ENCODE peak calls at places on chromosomes 7 and 10, in four cellular contexts. S, C, Y and U are unnamed samples. For H3K27me3 and H3K9me3, the result is how much of the 10 kb centered on the place peaks cover.

GRCh38 chr10:84176351-84176750 is 2.8 kb downstream of the GPR15LG start:
- DNase-seq in S (no peak), C (no peak), Y (no peak), U (no peak)

GRCh38 chr10:9302142-9302746 is 1247.8 kb downstream of the GATA3 start:
- DNase-seq in S (peak), C (no peak), Y (peak), U (no peak)

GRCh38 chr7:134991469-134992339 is 5.4 kb downstream of the AGBL3 start:
- DNase-seq in S (no peak), C (no peak), Y (peak), U (no peak)

GRCh38 chr7:90239050-90239449 is 5.9 kb upstream of the CFAP69 start:
- DNase-seq in S (no peak), C (no peak), Y (no peak), U (no peak)

GRCh38 chr10:21528452-21529235 is 3.2 kb upstream of the SKIDA1 start:
- DNase-seq in S (no peak), C (no peak), Y (peak), U (no peak)

GRCh38 chr7:81268551-81268950 is 349.7 kb upstream of the SEMA3C start:
- DNase-seq in S (peak), C (no peak), Y (peak), U (no peak)

GRCh38 chr10:131681122-131681521 is 219.7 kb upstream of the PPP2R2D start:
- DNase-seq in S (no peak), C (no peak), Y (no peak), U (no peak)

GRCh38 chr10:31698169-31698890 is 230.3 kb downstream of the ARHGAP12 start:
- DNase-seq in S (peak), C (no peak), Y (peak), U (peak)

GRCh38 chr10:130926442-130926841 is 385.1 kb downstream of the TCERG1L start:
- DNase-seq in S (no peak), C (no peak), Y (no peak), U (no peak)

GRCh38 chr7:95545007-95545615 is 51.2 kb downstream of the PDK4 start:
- DNase-seq in S (peak), C (no peak), Y (peak), U (peak)

GRCh38 chr10:114379631-114380041 is 24.7 kb downstream of the AFAP1L2 start:
- DNase-seq in S (no peak), C (no peak), Y (peak), U (peak)

GRCh38 chr10:111177379-111177778 is 100.5 kb downstream of the ADRA2A start:
- DNase-seq in S (no peak), C (no peak), Y (no peak), U (no peak)

GRCh38 chr10:123287594-123288247 is 133.5 kb downstream of the BUB3 start:
- DNase-seq in S (peak), C (no peak), Y (peak), U (peak)

GRCh38 chr7:33869176-33869575 is 36.2 kb upstream of the BMPER start:
- DNase-seq in S (no peak), C (no peak), Y (no peak), U (no peak)

GRCh38 chr10:4120454-4120853 is 335.4 kb upstream of the KLF6 start:
- DNase-seq in S (no peak), C (peak), Y (no peak), U (no peak)

GRCh38 chr10:84727398-84727797 is 399.0 kb downstream of the CCSER2 start:
- DNase-seq in S (no peak), C (no peak), Y (no peak), U (no peak)

GRCh38 chr7:55128693-55129394 is 110.0 kb downstream of the EGFR start:
- DNase-seq in S (peak), C (no peak), Y (peak), U (no peak)

GRCh38 chr7:151992375-151992774 is 33.1 kb upstream of the GALNT11 start:
- DNase-seq in S (no peak), C (peak), Y (peak), U (peak)

GRCh38 chr10:110666673-110667072 is 22.5 kb downstream of the RBM20 start:
- DNase-seq in S (no peak), C (no peak), Y (no peak), U (no peak)

GRCh38 chr10:15188629-15189028 is 20.1 kb upstream of the NMT2 start:
- DNase-seq in S (no peak), C (no peak), Y (no peak), U (no peak)

GRCh38 chr10:94224656-94225055 is 138.1 kb downstream of the NOC3L start:
- DNase-seq in S (peak), C (no peak), Y (peak), U (peak)

GRCh38 chr7:91342402-91342801 is 78.2 kb downstream of the FZD1 start:
- DNase-seq in S (no peak), C (no peak), Y (no peak), U (no peak)

GRCh38 chr10:84095821-84096497 is 43.4 kb upstream of the GHITM start:
- DNase-seq in S (no peak), C (no peak), Y (peak), U (no peak)

GRCh38 chr7:101998904-101999236 is 181.4 kb downstream of the CUX1 start:
- DNase-seq in S (no peak), C (no peak), Y (no peak), U (no peak)

GRCh38 chr10:77810446-77811335 is 115.9 kb downstream of the DLG5 start:
- DNase-seq in S (no peak), C (no peak), Y (no peak), U (no peak)

GRCh38 chr10:21517983-21518628 is 7.4 kb downstream of the SKIDA1 start:
- DNase-seq in S (peak), C (no peak), Y (peak), U (no peak)

GRCh38 chr7:151852486-151853396 is 24.2 kb downstream of the PRKAG2 start:
- DNase-seq in S (no peak), C (no peak), Y (no peak), U (no peak)

GRCh38 chr7:98288064-98288823 is 6.8 kb downstream of the BRI3 start:
- DNase-seq in S (no peak), C (no peak), Y (no peak), U (no peak)

DNA sequence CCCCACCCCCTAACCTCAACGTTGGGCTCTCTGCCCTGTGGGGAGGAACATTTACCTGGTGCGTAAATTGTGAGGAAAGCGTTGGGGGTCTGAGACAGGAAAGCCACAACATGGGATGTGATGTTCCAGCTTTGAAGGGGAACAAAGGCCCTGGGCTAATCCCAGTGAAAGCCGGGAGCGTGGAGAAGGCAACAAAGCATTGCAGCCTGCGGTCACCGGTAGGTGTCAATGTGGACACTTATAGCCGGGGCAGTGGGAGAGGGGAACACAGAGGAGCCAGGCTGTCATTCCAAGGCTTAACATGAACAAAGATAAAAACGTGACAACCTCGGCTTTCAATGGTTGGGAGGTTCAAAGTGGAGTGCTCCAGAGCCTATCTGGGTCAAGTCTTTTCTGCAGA is 12.7 kb downstream of the PTF1A start:
- DNase-seq in S (no peak), C (no peak), Y (no peak), U (no peak)
- H3K27me3 ChIP-seq in S (under half), C (under half), Y (under half), U (under half)

DNA sequence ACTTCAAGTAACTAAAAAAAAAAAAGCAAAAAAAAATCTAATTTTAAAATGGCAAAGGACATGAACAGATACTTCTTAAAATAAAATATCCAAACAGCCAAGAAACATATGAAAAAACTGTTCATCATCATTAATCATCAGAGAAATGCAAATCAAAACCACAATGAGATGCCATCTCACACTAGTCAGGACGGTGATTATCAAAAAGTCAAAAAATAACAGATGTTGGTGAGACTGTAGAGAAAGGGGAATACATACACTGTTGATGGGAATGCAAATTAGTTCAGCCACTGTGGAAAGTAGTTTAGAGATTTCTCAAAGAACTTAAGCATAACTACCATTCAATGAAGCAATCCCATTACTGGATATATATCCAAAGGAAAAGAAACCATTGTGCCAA is 30.2 kb downstream of the COBL start:
- DNase-seq in S (no peak), C (no peak), Y (peak), U (no peak)
- H3K4me3 ChIP-seq in S (no peak), C (no peak), Y (no peak), U (no peak)

GRCh38 chr10:37301271-37301670 is 175.9 kb downstream of the ANKRD30A start:
- DNase-seq in S (no peak), C (no peak), Y (no peak), U (no peak)

GRCh38 chr10:37304036-37304435 is 178.6 kb downstream of the ANKRD30A start:
- DNase-seq in S (no peak), C (no peak), Y (no peak), U (no peak)
- H3K9me3 ChIP-seq in S (under half), C (under half), Y (under half), U (under half)

GRCh38 chr7:157995815-157996214 is 591.8 kb downstream of the PTPRN2 start:
- DNase-seq in S (no peak), C (no peak), Y (no peak), U (no peak)
- H3K27me3 ChIP-seq in S (under half), C (under half), Y (under half), U (under half)

DNA sequence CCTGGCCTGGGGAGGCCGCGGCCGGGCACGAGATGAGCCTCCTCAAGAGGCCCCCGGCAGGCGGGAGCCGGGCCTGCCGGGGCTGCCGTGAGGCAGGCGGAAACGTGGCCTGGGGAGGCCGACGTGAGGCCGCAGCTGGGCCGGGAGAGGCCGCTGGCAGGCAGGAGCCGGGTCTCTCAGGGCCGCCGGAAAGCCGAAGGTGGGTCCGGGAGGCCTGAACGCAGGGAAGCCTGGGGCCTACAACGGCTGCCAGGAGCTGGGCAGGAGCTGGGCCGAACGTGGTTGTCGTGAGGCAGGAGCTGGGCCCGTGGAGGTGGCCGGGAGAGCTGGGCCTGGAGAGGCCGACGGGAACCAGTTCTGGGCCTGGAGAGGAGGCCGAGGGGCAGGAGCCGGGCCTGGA is 171.9 kb downstream of the TPST1 start:
- DNase-seq in S (no peak), C (no peak), Y (no peak), U (no peak)
- H3K4me3 ChIP-seq in S (no peak), C (no peak), Y (no peak), U (no peak)

GRCh38 chr7:158396982-158397862 is 190.4 kb downstream of the PTPRN2 start:
- DNase-seq in S (no peak), C (no peak), Y (no peak), U (no peak)
- H3K9me3 ChIP-seq in S (under half), C (under half), Y (under half), U (under half)

GRCh38 chr7:107833619-107834230 is 30.7 kb upstream of the SLC26A3 start:
- DNase-seq in S (no peak), C (no peak), Y (no peak), U (no peak)
- H3K27me3 ChIP-seq in S (under half), C (under half), Y (under half), U (under half)

GRCh38 chr10:7409045-7409731 is 1.6 kb downstream of the SFMBT2 start:
- DNase-seq in S (no peak), C (peak), Y (peak), U (no peak)

GRCh38 chr10:7408003-7408493 is 2.8 kb downstream of the SFMBT2 start:
- DNase-seq in S (no peak), C (no peak), Y (peak), U (no peak)

GRCh38 chr10:7408494-7409044 is 2.3 kb downstream of the SFMBT2 start:
- DNase-seq in S (peak), C (peak), Y (peak), U (no peak)

GRCh38 chr10:7406712-7407333 is 4.0 kb downstream of the SFMBT2 start:
- DNase-seq in S (no peak), C (no peak), Y (no peak), U (no peak)

GRCh38 chr10:7407368-7408002 is 3.3 kb downstream of the SFMBT2 start:
- DNase-seq in S (no peak), C (no peak), Y (peak), U (no peak)
- H3K4me3 ChIP-seq in S (peak), C (peak), Y (peak), U (no peak)

DNA sequence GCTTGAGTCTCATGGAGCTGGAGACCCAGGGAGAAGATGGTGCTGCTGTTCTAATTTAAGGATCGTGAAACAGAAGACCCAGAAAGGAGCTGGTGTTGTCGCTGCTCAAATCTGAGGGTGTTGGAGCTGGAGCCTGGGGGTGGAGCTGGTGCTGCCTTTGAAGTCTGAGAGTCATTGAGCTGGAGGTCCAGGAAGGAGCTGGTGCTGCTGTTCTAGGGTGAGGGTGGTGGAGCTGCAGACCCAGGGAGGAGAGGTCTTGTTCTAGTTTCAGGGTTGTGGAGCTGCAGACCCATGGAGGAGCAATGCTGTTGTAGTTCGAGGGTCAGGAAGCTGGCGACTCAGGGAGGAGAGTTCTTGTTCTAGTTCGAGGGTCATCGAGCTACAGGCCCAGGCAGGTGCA is 84.1 kb upstream of the ZNF479 start:
- DNase-seq in S (no peak), C (no peak), Y (no peak), U (no peak)
- H3K9me3 ChIP-seq in S (under half), C (under half), Y (under half), U (under half)

GRCh38 chr7:100896743-100897051 is 1.0 kb upstream of the ACHE start:
- DNase-seq in S (no peak), C (no peak), Y (no peak), U (no peak)
- H3K27me3 ChIP-seq in S (under half), C (under half), Y (under half), U (under half)